ENCODE peak calls at places on chromosomes 16 and 17, in seven cellular contexts. P is GM12878, U is kidney, R is cardiac fibroblast, J is heart left ventricle, Z is astrocyte of the spinal cord, D is left ventricle myocardium inferior. I is an unnamed sample.
A peak's percentile ranks its signal among the peaks of the same experiment; 100 is the strongest.

GRCh38 chr16:68237243-68238028 is 1.5 kb upstream of the ESRP2 start:
- DNase-seq in P (peak; percentile 86), U (peak; percentile 99), R (peak; percentile 98), J (peak; percentile 99), Z (peak; percentile 98), D (peak; percentile 98), I (peak; percentile 95)

GRCh38 chr17:69539781-69540319 is 125.4 kb downstream of the MAP2K6 start:
- DNase-seq in P (no peak), U (no peak), R (peak; percentile 87), J (no peak), Z (peak; percentile 93), D (no peak), I (peak; percentile 80)

GRCh38 chr16:35906440-35906839 is 2447.0 kb downstream of the TP53TG3F start:
- DNase-seq in P (no peak), U (no peak), R (no peak), J (no peak), Z (no peak), D (no peak), I (no peak)

GRCh38 chr17:27607692-27608091 is 23.3 kb upstream of the LGALS9 start:
- DNase-seq in P (no peak), U (peak; percentile 67), R (no peak), J (no peak), Z (no peak), D (no peak), I (no peak)

GRCh38 chr17:38746004-38746892 is 1.9 kb downstream of the PCGF2 start:
- DNase-seq in P (no peak), U (no peak), R (no peak), J (no peak), Z (no peak), D (no peak), I (no peak)

GRCh38 chr16:53429221-53429943 is 4.9 kb upstream of the RBL2 start:
- DNase-seq in P (no peak), U (no peak), R (peak; percentile 77), J (no peak), Z (peak; percentile 29), D (no peak), I (no peak)

GRCh38 chr16:19524866-19525723 is 1.4 kb downstream of the CCP110 start:
- DNase-seq in P (peak; percentile 45), U (no peak), R (peak; percentile 11), J (no peak), Z (peak; percentile 7), D (no peak), I (no peak)

GRCh38 chr17:17414316-17414937 is 62.4 kb upstream of the MED9 start:
- DNase-seq in P (no peak), U (no peak), R (peak; percentile 91), J (peak; percentile 35), Z (peak; percentile 78), D (no peak), I (peak; percentile 88)

GRCh38 chr17:50501054-50501453 is 7.2 kb upstream of the MYCBPAP start:
- DNase-seq in P (no peak), U (no peak), R (peak; percentile 61), J (no peak), Z (no peak), D (no peak), I (no peak)

GRCh38 chr17:82283208-82283749 is 9.8 kb upstream of the CSNK1D start:
- DNase-seq in P (no peak), U (peak; percentile 80), R (peak; percentile 87), J (no peak), Z (peak; percentile 72), D (no peak), I (no peak)

GRCh38 chr17:1779571-1780074 is 17.8 kb downstream of the SERPINF1 start:
- DNase-seq in P (no peak), U (peak; percentile 84), R (peak; percentile 96), J (peak; percentile 79), Z (peak; percentile 98), D (peak; percentile 81), I (peak; percentile 98)

GRCh38 chr16:2691491-2692248 is 9.3 kb downstream of the KCTD5 start:
- DNase-seq in P (no peak), U (peak; percentile 68), R (no peak), J (no peak), Z (no peak), D (peak; percentile 49), I (peak; percentile 26)

GRCh38 chr16:23678430-23679273 is at the start of gene PLK1:
- DNase-seq in P (peak; percentile 37), U (peak; percentile 90), R (peak; percentile 87), J (peak; percentile 66), Z (peak; percentile 85), D (peak; percentile 71), I (peak; percentile 40)

GRCh38 chr17:1724869-1725641 is 551 bp downstream of the WDR81 start:
- DNase-seq in P (no peak), U (peak; percentile 81), R (no peak), J (no peak), Z (no peak), D (no peak), I (no peak)

GRCh38 chr16:22078656-22079055 is 13.7 kb upstream of the VWA3A start:
- DNase-seq in P (no peak), U (no peak), R (no peak), J (no peak), Z (no peak), D (no peak), I (no peak)

GRCh38 chr17:59331929-59332889 is 754 bp downstream of the YPEL2 start:
- DNase-seq in P (no peak), U (peak; percentile 89), R (no peak), J (peak; percentile 73), Z (no peak), D (peak; percentile 73), I (no peak)

GRCh38 chr17:45222273-45222993 is 748 bp downstream of the FMNL1 start:
- DNase-seq in P (no peak), U (no peak), R (no peak), J (no peak), Z (no peak), D (no peak), I (no peak)

GRCh38 chr17:43456661-43457361 is 27.0 kb upstream of the DHX8 start:
- DNase-seq in P (no peak), U (no peak), R (peak; percentile 12), J (peak; percentile 16), Z (peak; percentile 38), D (no peak), I (no peak)

DNA sequence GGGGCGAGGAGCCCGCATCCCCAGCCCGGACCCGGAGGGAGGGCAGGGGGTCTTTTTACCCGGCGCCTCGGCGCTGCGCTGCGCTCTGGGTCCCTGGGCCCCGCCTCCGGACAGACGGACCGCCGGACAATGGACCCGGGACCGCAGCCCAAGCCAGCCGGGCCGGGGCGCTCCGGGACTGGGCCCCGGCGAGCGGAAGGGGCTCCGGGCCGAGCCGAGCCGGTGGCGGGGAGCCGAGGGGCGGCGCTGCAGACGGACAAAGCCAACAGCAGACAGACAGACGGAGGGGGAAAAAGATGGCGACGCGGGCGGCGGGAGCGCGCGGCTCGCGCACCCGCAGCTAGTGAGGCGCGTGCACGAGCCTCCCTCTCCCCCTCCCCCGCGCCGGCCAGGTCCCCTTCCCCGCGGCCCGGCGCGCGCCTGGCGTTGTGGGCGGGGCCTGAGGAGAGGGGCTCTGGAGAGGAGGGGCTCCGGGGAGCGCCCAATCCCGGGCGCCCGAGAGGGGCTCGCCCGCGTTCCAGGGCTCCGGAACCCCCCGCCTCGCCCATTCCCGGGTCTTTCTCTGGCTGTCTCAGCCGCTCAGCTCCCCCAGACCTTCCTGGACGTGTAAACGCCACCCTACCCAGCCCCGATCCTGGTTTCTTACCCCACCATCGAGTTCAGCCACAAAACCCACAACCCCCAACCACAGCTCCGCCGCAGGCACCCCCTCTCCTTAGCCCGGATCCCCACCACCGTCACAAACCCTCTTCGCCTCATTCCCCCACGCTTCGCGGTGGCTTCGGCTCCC is at the start of gene ZNF821:
- DNase-seq in P (no peak), U (peak; percentile 91), R (peak; percentile 54), J (peak; percentile 81), Z (peak; percentile 70), D (peak; percentile 82), I (peak; percentile 28)
- TF ChIP-seq CTCF in P (no peak), U (no peak), R (peak; percentile 23), J (peak; percentile 10), Z (no peak), D (peak; percentile 64), I (peak; percentile 51)

DNA sequence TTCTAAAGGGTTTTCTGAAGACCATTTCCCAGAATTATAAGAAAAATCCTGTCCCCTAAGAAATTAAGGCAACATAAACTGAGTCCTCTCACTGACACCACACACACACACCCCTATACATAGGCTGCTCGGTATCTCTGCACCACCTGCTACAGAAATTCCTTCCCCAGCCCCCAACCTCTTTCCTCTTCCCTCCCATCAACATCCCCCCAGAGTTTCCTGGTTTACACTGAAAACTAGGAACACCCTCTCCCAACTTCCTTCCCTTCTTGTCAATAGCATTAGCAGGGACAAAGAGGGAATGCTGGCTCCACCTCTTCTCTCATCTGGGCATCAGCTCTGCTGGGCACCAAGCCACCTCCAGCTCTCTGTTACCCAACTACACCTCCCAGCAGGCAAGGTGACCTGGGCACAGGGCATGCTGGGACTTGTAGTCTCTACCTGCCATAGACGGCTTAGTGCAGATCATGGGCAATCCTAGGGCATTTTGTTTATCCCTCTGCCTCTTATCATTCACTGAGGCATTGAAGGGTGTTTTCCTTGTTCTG is 15.7 kb downstream of the CAVIN1 start:
- DNase-seq in P (no peak), U (peak; percentile 93), R (peak; percentile 61), J (peak; percentile 88), Z (peak; percentile 53), D (peak; percentile 88), I (no peak)
- H3K4me3 ChIP-seq in P (no peak overlapping the region), U (no peak overlapping the region), R (no peak overlapping the region), J (peak overlapping the region; percentile 37), Z (no peak overlapping the region), D (peak overlapping the region; percentile 32), I (no peak overlapping the region)

GRCh38 chr16:8853150-8853549 is 15.7 kb downstream of the CARHSP1 start:
- DNase-seq in P (no peak), U (no peak), R (no peak), J (no peak), Z (no peak), D (no peak), I (no peak)

GRCh38 chr16:8855972-8856371 is 12.8 kb downstream of the CARHSP1 start:
- DNase-seq in P (no peak), U (peak; percentile 32), R (no peak), J (no peak), Z (no peak), D (no peak), I (no peak)

GRCh38 chr16:8854298-8854948 is 14.4 kb downstream of the CARHSP1 start:
- DNase-seq in P (no peak), U (peak; percentile 25), R (no peak), J (no peak), Z (no peak), D (no peak), I (no peak)

GRCh38 chr16:8853611-8854010 is 15.2 kb downstream of the CARHSP1 start:
- DNase-seq in P (no peak), U (no peak), R (no peak), J (no peak), Z (no peak), D (no peak), I (no peak)

GRCh38 chr16:8855051-8855786 is 13.6 kb downstream of the CARHSP1 start:
- DNase-seq in P (no peak), U (peak; percentile 46), R (no peak), J (no peak), Z (no peak), D (no peak), I (no peak)
- TF ChIP-seq CTCF in P (peak; percentile 11), U (no peak), R (peak; percentile 32), J (no peak), Z (peak; percentile 5), D (no peak), I (no peak)

DNA sequence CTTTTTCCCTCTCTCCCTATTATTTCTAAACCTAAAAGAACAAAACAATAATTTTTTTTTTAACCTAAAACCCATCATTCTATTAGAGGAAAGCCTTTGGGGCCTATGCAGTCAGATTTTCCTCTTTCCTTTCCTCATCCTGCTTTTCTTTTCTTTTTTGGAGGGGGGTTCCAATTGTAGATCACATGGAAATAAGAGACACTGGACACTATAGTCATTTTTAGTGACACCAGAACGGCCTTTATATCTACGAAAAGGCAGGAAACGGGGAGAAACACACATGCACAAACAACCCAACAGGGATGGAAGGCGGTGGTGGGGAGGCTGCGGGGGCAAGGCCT is 5.1 kb upstream of the ZFHX3 start:
- DNase-seq in P (no peak), U (no peak), R (no peak), J (no peak), Z (no peak), D (no peak), I (no peak)
- H3K4me3 ChIP-seq in P (no peak overlapping the region), U (no peak overlapping the region), R (no peak overlapping the region), J (peak overlapping the region; percentile 22), Z (no peak overlapping the region), D (peak overlapping the region; percentile 89), I (no peak overlapping the region)

I was measured in astrocyte of the cerebellum.